ENCODE peak calls at places on chromosomes 4 and X, in five cellular contexts. W, K, F, Z and P are unnamed samples. For H3K36me3 and H3K4me1, the result is how much of the 10 kb centered on the place peaks cover.

GRCh38 chr4:70830054-70830453 is 9.6 kb downstream of the GRSF1 start:
- DNase-seq in K (no peak), F (no peak), Z (no peak), W (no peak), P (no peak)

GRCh38 chr4:138749303-138749702 is 266.3 kb upstream of the NOCT start:
- DNase-seq in K (no peak), F (peak), W (no peak), Z (no peak), P (no peak)

GRCh38 chr4:78293348-78293747 is 236.2 kb downstream of the FRAS1 start:
- DNase-seq in F (no peak), K (no peak), Z (no peak), W (no peak), P (no peak)

GRCh38 chr4:182238355-182238931 is 4.8 kb upstream of the TENM3 start:
- DNase-seq in F (peak), K (no peak), Z (no peak), W (no peak), P (no peak)

GRCh38 chr4:74365761-74366160 is 816 bp downstream of the EREG start:
- DNase-seq in F (no peak), K (peak), W (peak), Z (no peak), P (no peak)

GRCh38 chrX:20028588-20028987 is 37.7 kb upstream of the BCLAF3 start:
- DNase-seq in Z (no peak), F (no peak), W (no peak), K (no peak), P (no peak)

GRCh38 chrX:72572248-72573157 is at the start of gene HDAC8:
- DNase-seq in F (peak), K (peak), W (peak), Z (peak), P (peak)

GRCh38 chr4:187668683-187669082 is 326.9 kb upstream of the ZFP42 start:
- DNase-seq in F (peak), Z (no peak), K (no peak), W (no peak), P (no peak)

GRCh38 chr4:140286503-140286902 is 86.9 kb upstream of the SCOC start:
- DNase-seq in F (no peak), Z (no peak), W (no peak), K (no peak), P (peak)

GRCh38 chrX:45669715-45670360 is 469.2 kb upstream of the DIPK2B start:
- DNase-seq in F (no peak), W (no peak), Z (no peak), K (no peak), P (no peak)

GRCh38 chrX:45664727-45665290 is 464.1 kb upstream of the DIPK2B start:
- DNase-seq in Z (no peak), K (no peak), W (peak), F (no peak), P (no peak)

GRCh38 chrX:45667666-45668065 is 467.0 kb upstream of the DIPK2B start:
- DNase-seq in Z (no peak), K (no peak), W (no peak), F (peak), P (no peak)

DNA sequence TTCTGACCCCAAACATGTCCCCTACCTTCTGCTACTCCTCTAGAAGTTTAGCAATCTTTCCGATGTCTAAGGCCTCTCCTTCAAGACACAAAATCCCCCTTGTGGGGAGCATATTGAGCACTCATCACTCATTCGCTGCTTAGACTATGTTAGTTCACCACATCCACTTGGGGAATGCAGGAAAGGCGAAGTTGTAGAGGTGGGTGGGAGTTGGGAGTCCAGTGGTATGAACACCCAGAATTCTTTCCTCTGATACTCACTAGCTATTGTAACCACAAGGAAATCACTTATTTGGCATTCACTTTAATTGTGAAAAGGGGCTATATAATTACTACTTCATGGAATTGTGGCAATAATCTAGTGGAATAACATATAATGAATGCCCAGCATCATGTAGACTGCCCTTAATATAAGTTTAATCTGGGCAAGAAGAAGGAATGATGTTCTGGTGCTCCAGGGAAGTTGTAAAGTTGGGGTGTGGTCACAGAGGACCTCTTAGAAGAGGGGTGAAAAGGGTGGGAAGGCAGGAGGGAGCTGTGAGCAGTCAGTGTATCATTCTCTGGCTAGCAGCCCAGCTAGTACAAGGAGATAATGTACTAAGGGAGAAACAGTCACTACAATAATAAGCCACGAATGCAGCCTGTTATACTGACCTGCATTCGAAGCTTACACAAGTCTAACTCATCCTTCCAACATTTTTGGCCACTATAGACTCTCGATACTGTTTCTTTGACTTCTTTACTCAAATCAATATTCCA is 468.2 kb upstream of the DIPK2B start:
- DNase-seq in Z (no peak), F (peak), K (no peak), W (no peak), P (no peak)
- TF ChIP-seq CTCF in Z (no peak), F (no peak), K (no peak), W (no peak), P (no peak)

GRCh38 chr4:39924014-39924413 is 53.7 kb downstream of the PDS5A start:
- DNase-seq in Z (no peak), W (no peak), F (no peak), K (no peak), P (no peak)

GRCh38 chr4:39922389-39922788 is 55.3 kb downstream of the PDS5A start:
- DNase-seq in W (no peak), K (no peak), F (no peak), Z (no peak), P (no peak)
- H3K36me3 ChIP-seq in W (half or more), K (under half), F (under half), Z (under half), P (under half)

GRCh38 chr4:38387819-38388218 is 276.2 kb upstream of the KLF3 start:
- DNase-seq in F (no peak), W (no peak), K (no peak), Z (no peak), P (no peak)
- H3K4me1 ChIP-seq in F (under half), W (under half), K (half or more), Z (under half), P (under half)

GRCh38 chr4:27000122-27000521 is 139.5 kb downstream of the STIM2 start:
- DNase-seq in F (no peak), W (no peak), K (no peak), Z (no peak), P (no peak)
- TF ChIP-seq CTCF in F (no peak), W (no peak), K (no peak), Z (no peak), P (no peak)

DNA sequence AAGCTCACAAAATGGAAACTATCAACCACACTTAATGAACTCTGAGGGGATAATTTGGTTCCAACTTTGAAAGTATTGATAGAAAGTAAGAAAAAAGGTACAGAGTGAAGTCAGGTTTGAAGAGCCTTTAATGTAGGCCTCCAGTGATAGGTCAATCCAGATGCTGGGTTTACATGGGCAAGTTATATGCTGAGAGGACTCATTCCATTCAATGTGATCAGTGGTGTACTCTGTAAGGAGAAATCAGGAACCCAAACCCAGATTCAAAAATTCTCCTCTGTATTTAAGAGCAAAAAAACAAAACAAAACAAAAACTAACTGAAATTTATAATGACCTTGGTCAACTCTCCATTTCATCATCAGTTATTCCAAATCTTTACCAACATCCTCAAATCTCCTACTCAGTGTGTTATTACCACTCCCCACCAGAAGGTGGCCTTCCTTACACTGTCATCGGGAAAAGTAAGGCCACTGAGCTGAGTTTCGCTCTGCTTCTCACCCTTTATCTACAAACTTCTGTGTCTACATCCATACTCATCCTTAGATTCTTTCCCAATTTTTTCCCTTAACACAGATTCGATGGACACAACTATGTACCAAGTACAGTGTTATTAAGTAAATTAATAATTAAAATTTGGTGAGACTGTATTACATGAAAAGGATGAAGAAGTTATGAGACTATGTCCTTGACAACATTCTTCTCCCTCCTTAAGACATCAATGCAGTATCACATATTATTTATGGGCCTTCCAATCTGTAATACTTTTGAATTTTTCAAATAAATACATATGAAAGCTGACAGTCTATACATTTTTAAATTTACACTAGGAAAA is 88.3 kb downstream of the ZAR1 start:
- DNase-seq in F (peak), W (no peak), Z (no peak), K (peak), P (peak)
- H3K36me3 ChIP-seq in F (under half), W (under half), Z (under half), K (under half), P (under half)

DNA sequence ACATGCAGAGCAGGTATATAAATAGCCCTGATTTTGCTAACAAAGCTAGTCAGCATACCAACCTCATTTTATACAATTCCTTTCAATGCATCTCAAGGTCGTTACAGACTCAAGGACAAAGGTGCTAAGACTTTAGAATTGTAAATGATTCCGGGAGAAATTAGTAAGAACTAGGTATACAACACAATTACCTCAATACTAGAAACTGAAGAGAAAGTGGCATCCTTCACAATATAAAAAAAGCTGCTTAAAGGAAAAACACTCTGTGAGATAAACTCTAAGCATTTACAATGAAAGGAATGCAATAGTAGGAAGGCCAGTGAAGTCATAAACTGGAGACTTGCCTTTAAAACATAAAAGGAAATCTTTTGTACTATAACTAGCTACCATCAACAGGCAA is 11.9 kb downstream of the TNMD start:
- DNase-seq in F (no peak), Z (no peak), W (no peak), K (no peak), P (no peak)
- H3K4me1 ChIP-seq in F (under half), Z (under half), W (under half), K (under half), P (under half)

DNA sequence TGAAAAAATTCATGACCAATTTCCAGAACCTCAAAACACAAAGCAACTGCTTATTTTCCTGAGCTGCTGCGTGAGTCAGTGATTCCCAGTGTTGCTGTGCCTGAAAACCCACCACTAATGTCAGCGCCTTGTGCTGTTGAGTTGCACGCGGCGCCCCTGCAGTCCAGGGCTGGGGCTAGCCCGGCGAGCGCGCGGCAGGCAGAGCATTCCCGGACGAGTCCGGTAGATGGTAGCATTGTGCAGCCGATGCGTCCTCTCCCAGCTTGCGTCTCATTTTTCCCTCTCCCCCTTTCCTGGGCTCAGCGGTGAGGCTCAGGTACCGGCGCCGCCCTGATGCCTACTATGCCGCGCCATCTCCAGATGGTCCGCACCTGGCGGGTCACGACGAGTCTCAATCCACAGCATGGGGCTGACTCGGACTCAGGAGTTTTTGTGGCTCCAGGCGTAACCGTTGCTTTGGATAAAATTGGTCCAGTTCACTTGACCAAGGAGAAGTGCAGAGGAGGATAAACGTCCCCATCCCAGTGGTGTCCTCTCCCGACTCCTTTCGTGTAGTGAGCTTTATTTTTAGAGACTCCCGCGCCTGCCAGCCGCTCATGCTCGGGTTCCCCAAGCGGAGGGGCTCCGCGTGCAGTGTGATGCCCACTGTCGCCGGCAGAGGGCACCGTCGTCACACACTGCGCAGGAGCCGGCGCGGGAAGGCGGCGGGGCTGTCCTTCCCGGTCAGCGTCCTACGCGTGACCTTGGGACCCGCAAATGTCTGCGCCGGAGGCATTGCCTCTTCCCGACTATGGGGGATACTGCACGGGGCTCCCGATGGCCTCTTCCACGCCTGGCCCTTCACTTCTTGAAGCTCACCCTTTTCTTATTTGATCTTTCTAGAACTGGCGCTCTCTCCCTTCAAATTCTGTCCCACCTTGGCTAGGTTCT is 53.6 kb upstream of the IGFBP7 start:
- DNase-seq in Z (peak), W (peak), F (peak), K (peak), P (peak)
- TF ChIP-seq CTCF in Z (peak), W (peak), F (peak), K (peak), P (peak)